ENCODE peak calls at places on chromosome 9, in ten cellular contexts. One of them, this sample, is unnamed.

GRCh38 chr9:95815153-95815552 is 60.3 kb upstream of the ERCC6L2 start:
- DNase-seq in IMR-90: peak; percentile 78
- DNase-seq in upper lobe of right lung: no peak
- DNase-seq in fibroblast of lung: peak; percentile 86
- DNase-seq in pancreas: no peak
- DNase-seq in kidney: no peak
- DNase-seq in upper lobe of left lung: no peak
- DNase-seq in CD8-positive, alpha-beta memory T cell: no peak
- DNase-seq in neural progenitor cell: no peak
- DNase-seq in adrenal gland: no peak
- DNase-seq in this sample: no peak

GRCh38 chr9:6590772-6591384 is 54.7 kb downstream of the GLDC start:
- DNase-seq in IMR-90: no peak
- DNase-seq in upper lobe of right lung: no peak
- DNase-seq in fibroblast of lung: no peak
- DNase-seq in pancreas: no peak
- DNase-seq in kidney: no peak
- DNase-seq in upper lobe of left lung: no peak
- DNase-seq in CD8-positive, alpha-beta memory T cell: no peak
- DNase-seq in neural progenitor cell: no peak
- DNase-seq in adrenal gland: no peak
- DNase-seq in this sample: no peak

GRCh38 chr9:91899611-91900010 is 50.4 kb downstream of the ROR2 start:
- DNase-seq in IMR-90: no peak
- DNase-seq in upper lobe of right lung: no peak
- DNase-seq in fibroblast of lung: no peak
- DNase-seq in pancreas: no peak
- DNase-seq in kidney: no peak
- DNase-seq in upper lobe of left lung: no peak
- DNase-seq in CD8-positive, alpha-beta memory T cell: no peak
- DNase-seq in neural progenitor cell: no peak
- DNase-seq in adrenal gland: no peak
- DNase-seq in this sample: no peak

GRCh38 chr9:124485936-124486335 is 21.3 kb downstream of the NR5A1 start:
- DNase-seq in IMR-90: no peak
- DNase-seq in upper lobe of right lung: no peak
- DNase-seq in fibroblast of lung: no peak
- DNase-seq in pancreas: no peak
- DNase-seq in kidney: no peak
- DNase-seq in upper lobe of left lung: no peak
- DNase-seq in CD8-positive, alpha-beta memory T cell: no peak
- DNase-seq in neural progenitor cell: no peak
- DNase-seq in adrenal gland: no peak
- DNase-seq in this sample: no peak

GRCh38 chr9:129023036-129023907 is 4.9 kb downstream of the SH3GLB2 start:
- DNase-seq in IMR-90: peak; percentile 79
- DNase-seq in upper lobe of right lung: no peak
- DNase-seq in fibroblast of lung: peak; percentile 88
- DNase-seq in pancreas: no peak
- DNase-seq in kidney: peak; percentile 76
- DNase-seq in upper lobe of left lung: no peak
- DNase-seq in CD8-positive, alpha-beta memory T cell: no peak
- DNase-seq in neural progenitor cell: peak; percentile 36
- DNase-seq in adrenal gland: peak; percentile 89
- DNase-seq in this sample: peak; percentile 55

GRCh38 chr9:115808108-115808507 is 345.5 kb upstream of the PAPPA start:
- DNase-seq in IMR-90: no peak
- DNase-seq in upper lobe of right lung: no peak
- DNase-seq in fibroblast of lung: no peak
- DNase-seq in pancreas: no peak
- DNase-seq in kidney: no peak
- DNase-seq in upper lobe of left lung: no peak
- DNase-seq in CD8-positive, alpha-beta memory T cell: no peak
- DNase-seq in neural progenitor cell: no peak
- DNase-seq in adrenal gland: no peak
- DNase-seq in this sample: no peak

GRCh38 chr9:35349287-35349990 is 140.5 kb upstream of the RUSC2 start:
- DNase-seq in IMR-90: peak; percentile 35
- DNase-seq in upper lobe of right lung: no peak
- DNase-seq in fibroblast of lung: no peak
- DNase-seq in pancreas: peak; percentile 39
- DNase-seq in kidney: no peak
- DNase-seq in upper lobe of left lung: no peak
- DNase-seq in CD8-positive, alpha-beta memory T cell: no peak
- DNase-seq in neural progenitor cell: no peak
- DNase-seq in adrenal gland: no peak
- DNase-seq in this sample: no peak

GRCh38 chr9:107472581-107473335 is 16.8 kb downstream of the KLF4 start:
- DNase-seq in IMR-90: no peak
- DNase-seq in upper lobe of right lung: no peak
- DNase-seq in fibroblast of lung: no peak
- DNase-seq in pancreas: no peak
- DNase-seq in kidney: no peak
- DNase-seq in upper lobe of left lung: no peak
- DNase-seq in CD8-positive, alpha-beta memory T cell: no peak
- DNase-seq in neural progenitor cell: peak; percentile 88
- DNase-seq in adrenal gland: no peak
- DNase-seq in this sample: no peak

GRCh38 chr9:125990186-125990792 is 243.1 kb downstream of the PBX3 start:
- DNase-seq in IMR-90: no peak
- DNase-seq in upper lobe of right lung: peak; percentile 55
- DNase-seq in fibroblast of lung: no peak
- DNase-seq in pancreas: no peak
- DNase-seq in kidney: peak; percentile 64
- DNase-seq in upper lobe of left lung: no peak
- DNase-seq in CD8-positive, alpha-beta memory T cell: no peak
- DNase-seq in neural progenitor cell: no peak
- DNase-seq in adrenal gland: no peak
- DNase-seq in this sample: peak; percentile 36

GRCh38 chr9:119963798-119964372 is 594.6 kb upstream of the BRINP1 start:
- DNase-seq in IMR-90: peak; percentile 89
- DNase-seq in upper lobe of right lung: no peak
- DNase-seq in fibroblast of lung: peak; percentile 65
- DNase-seq in pancreas: no peak
- DNase-seq in kidney: peak; percentile 74
- DNase-seq in upper lobe of left lung: peak; percentile 11
- DNase-seq in CD8-positive, alpha-beta memory T cell: no peak
- DNase-seq in neural progenitor cell: peak; percentile 93
- DNase-seq in adrenal gland: peak; percentile 4
- DNase-seq in this sample: peak; percentile 94

GRCh38 chr9:136940526-136941230 is 3.9 kb downstream of the FBXW5 start:
- DNase-seq in IMR-90: no peak
- DNase-seq in upper lobe of right lung: no peak
- DNase-seq in fibroblast of lung: no peak
- DNase-seq in pancreas: no peak
- DNase-seq in kidney: peak; percentile 72
- DNase-seq in upper lobe of left lung: peak; percentile 80
- DNase-seq in CD8-positive, alpha-beta memory T cell: no peak
- DNase-seq in neural progenitor cell: no peak
- DNase-seq in adrenal gland: no peak
- DNase-seq in this sample: no peak

GRCh38 chr9:127783111-127783621 is 2.7 kb upstream of the CDK9 start:
- DNase-seq in IMR-90: no peak
- DNase-seq in upper lobe of right lung: peak; percentile 83
- DNase-seq in fibroblast of lung: no peak
- DNase-seq in pancreas: peak; percentile 64
- DNase-seq in kidney: peak; percentile 87
- DNase-seq in upper lobe of left lung: peak; percentile 73
- DNase-seq in CD8-positive, alpha-beta memory T cell: peak; percentile 70
- DNase-seq in neural progenitor cell: peak; percentile 40
- DNase-seq in adrenal gland: peak; percentile 37
- DNase-seq in this sample: no peak

GRCh38 chr9:72773570-72773969 is 179.3 kb downstream of the ALDH1A1 start:
- DNase-seq in IMR-90: no peak
- DNase-seq in upper lobe of right lung: no peak
- DNase-seq in fibroblast of lung: no peak
- DNase-seq in pancreas: no peak
- DNase-seq in kidney: no peak
- DNase-seq in upper lobe of left lung: no peak
- DNase-seq in CD8-positive, alpha-beta memory T cell: no peak
- DNase-seq in neural progenitor cell: no peak
- DNase-seq in adrenal gland: no peak
- DNase-seq in this sample: no peak

GRCh38 chr9:72772641-72773040 is 180.2 kb downstream of the ALDH1A1 start:
- DNase-seq in IMR-90: peak; percentile 7
- DNase-seq in upper lobe of right lung: no peak
- DNase-seq in fibroblast of lung: peak; percentile 26
- DNase-seq in pancreas: no peak
- DNase-seq in kidney: no peak
- DNase-seq in upper lobe of left lung: no peak
- DNase-seq in CD8-positive, alpha-beta memory T cell: no peak
- DNase-seq in neural progenitor cell: no peak
- DNase-seq in adrenal gland: no peak
- DNase-seq in this sample: no peak

DNA sequence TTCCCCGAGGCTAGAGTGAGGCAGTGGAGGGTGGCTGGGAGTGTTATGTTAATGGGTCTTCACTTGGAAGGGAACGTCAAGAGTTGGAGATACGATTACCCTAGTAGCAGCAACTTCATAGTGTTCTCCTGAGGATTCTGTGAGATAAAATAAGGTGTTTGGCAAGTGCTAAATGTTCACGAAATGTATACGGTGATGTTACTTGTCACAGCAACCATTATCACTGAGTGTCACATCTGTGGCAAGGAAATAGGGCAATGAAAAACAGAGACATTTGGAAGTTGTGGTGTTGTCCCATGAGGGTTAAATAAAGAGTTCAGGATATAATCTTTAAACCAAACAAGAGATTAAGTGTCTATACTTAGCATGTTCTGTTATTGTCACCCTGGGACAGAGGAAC is 183.3 kb downstream of the ALDH1A1 start:
- DNase-seq in IMR-90: no peak
- DNase-seq in upper lobe of right lung: no peak
- DNase-seq in fibroblast of lung: no peak
- DNase-seq in pancreas: no peak
- DNase-seq in kidney: no peak
- DNase-seq in upper lobe of left lung: no peak
- DNase-seq in CD8-positive, alpha-beta memory T cell: no peak
- DNase-seq in neural progenitor cell: no peak
- DNase-seq in adrenal gland: no peak
- DNase-seq in this sample: no peak
- H3K27ac ChIP-seq in IMR-90: no peak overlapping the region
- H3K27ac ChIP-seq in upper lobe of right lung: no peak overlapping the region
- H3K27ac ChIP-seq in fibroblast of lung: no peak overlapping the region
- H3K27ac ChIP-seq in pancreas: no peak overlapping the region
- H3K27ac ChIP-seq in kidney: no peak overlapping the region
- H3K27ac ChIP-seq in upper lobe of left lung: no peak overlapping the region
- H3K27ac ChIP-seq in CD8-positive, alpha-beta memory T cell: no peak overlapping the region
- H3K27ac ChIP-seq in neural progenitor cell: no peak overlapping the region
- H3K27ac ChIP-seq in adrenal gland: no peak overlapping the region
- H3K27ac ChIP-seq in this sample: no peak overlapping the region

DNA sequence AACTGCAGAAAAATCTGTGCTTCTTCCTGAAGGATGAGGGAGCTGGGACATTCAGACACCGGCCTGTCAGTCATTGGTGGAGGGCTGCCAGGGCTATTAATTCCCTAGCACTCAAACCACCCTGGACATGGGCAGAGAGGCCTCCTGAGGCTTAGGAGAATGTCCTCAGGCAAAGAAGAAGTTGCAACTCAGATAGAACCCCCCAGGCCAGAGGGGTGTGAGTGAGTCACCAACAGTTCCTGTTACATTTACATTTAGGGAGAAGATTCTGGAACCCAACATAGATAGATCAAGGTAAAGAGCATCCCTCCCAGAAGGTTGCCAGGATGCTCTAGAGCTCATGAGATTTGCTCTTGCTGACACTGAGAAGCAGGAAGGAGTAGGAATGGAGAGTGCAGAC is 29.2 kb upstream of the SYK start:
- DNase-seq in IMR-90: no peak
- DNase-seq in upper lobe of right lung: no peak
- DNase-seq in fibroblast of lung: no peak
- DNase-seq in pancreas: no peak
- DNase-seq in kidney: no peak
- DNase-seq in upper lobe of left lung: no peak
- DNase-seq in CD8-positive, alpha-beta memory T cell: no peak
- DNase-seq in neural progenitor cell: no peak
- DNase-seq in adrenal gland: no peak
- DNase-seq in this sample: no peak
- H3K4me1 ChIP-seq in IMR-90: no peaks in the 10 kb centered on the region
- H3K4me1 ChIP-seq in upper lobe of right lung: no peaks in the 10 kb centered on the region
- H3K4me1 ChIP-seq in fibroblast of lung: no peaks in the 10 kb centered on the region
- H3K4me1 ChIP-seq in pancreas: no peaks in the 10 kb centered on the region
- H3K4me1 ChIP-seq in kidney: no peaks in the 10 kb centered on the region
- H3K4me1 ChIP-seq in upper lobe of left lung: no peaks in the 10 kb centered on the region
- H3K4me1 ChIP-seq in CD8-positive, alpha-beta memory T cell: no peaks in the 10 kb centered on the region
- H3K4me1 ChIP-seq in neural progenitor cell: no peaks in the 10 kb centered on the region
- H3K4me1 ChIP-seq in adrenal gland: no peaks in the 10 kb centered on the region
- H3K4me1 ChIP-seq in this sample: no peaks in the 10 kb centered on the region

GRCh38 chr9:110078626-110079025 is 129.3 kb downstream of the C9orf152 start:
- DNase-seq in IMR-90: no peak
- DNase-seq in upper lobe of right lung: no peak
- DNase-seq in fibroblast of lung: no peak
- DNase-seq in pancreas: no peak
- DNase-seq in kidney: no peak
- DNase-seq in upper lobe of left lung: no peak
- DNase-seq in CD8-positive, alpha-beta memory T cell: no peak
- DNase-seq in neural progenitor cell: no peak
- DNase-seq in adrenal gland: no peak
- DNase-seq in this sample: no peak
- H3K27ac ChIP-seq in IMR-90: peak overlapping the region; percentile 12
- H3K27ac ChIP-seq in upper lobe of right lung: no peak overlapping the region
- H3K27ac ChIP-seq in fibroblast of lung: peak overlapping the region; percentile 28
- H3K27ac ChIP-seq in pancreas: no peak overlapping the region
- H3K27ac ChIP-seq in kidney: peak overlapping the region; percentile 16
- H3K27ac ChIP-seq in upper lobe of left lung: no peak overlapping the region
- H3K27ac ChIP-seq in CD8-positive, alpha-beta memory T cell: no peak overlapping the region
- H3K27ac ChIP-seq in neural progenitor cell: no peak overlapping the region
- H3K27ac ChIP-seq in adrenal gland: no peak overlapping the region
- H3K27ac ChIP-seq in this sample: no peak overlapping the region

GRCh38 chr9:131733601-131734061 is 6.2 kb downstream of the RAPGEF1 start:
- DNase-seq in IMR-90: peak; percentile 96
- DNase-seq in upper lobe of right lung: no peak
- DNase-seq in fibroblast of lung: peak; percentile 94
- DNase-seq in pancreas: peak; percentile 59
- DNase-seq in kidney: peak; percentile 77
- DNase-seq in upper lobe of left lung: peak; percentile 87
- DNase-seq in CD8-positive, alpha-beta memory T cell: peak; percentile 33
- DNase-seq in neural progenitor cell: no peak
- DNase-seq in adrenal gland: peak; percentile 78
- DNase-seq in this sample: peak; percentile 54

GRCh38 chr9:131732636-131733340 is 7.1 kb downstream of the RAPGEF1 start:
- DNase-seq in IMR-90: no peak
- DNase-seq in upper lobe of right lung: no peak
- DNase-seq in fibroblast of lung: no peak
- DNase-seq in pancreas: no peak
- DNase-seq in kidney: peak; percentile 52
- DNase-seq in upper lobe of left lung: no peak
- DNase-seq in CD8-positive, alpha-beta memory T cell: peak; percentile 11
- DNase-seq in neural progenitor cell: no peak
- DNase-seq in adrenal gland: peak; percentile 42
- DNase-seq in this sample: peak; percentile 42

GRCh38 chr9:131732061-131732526 is 7.8 kb downstream of the RAPGEF1 start:
- DNase-seq in IMR-90: peak; percentile 78
- DNase-seq in upper lobe of right lung: no peak
- DNase-seq in fibroblast of lung: peak; percentile 79
- DNase-seq in pancreas: no peak
- DNase-seq in kidney: peak; percentile 48
- DNase-seq in upper lobe of left lung: no peak
- DNase-seq in CD8-positive, alpha-beta memory T cell: no peak
- DNase-seq in neural progenitor cell: no peak
- DNase-seq in adrenal gland: peak; percentile 29
- DNase-seq in this sample: no peak

GRCh38 chr9:131728961-131729360 is 10.9 kb downstream of the RAPGEF1 start:
- DNase-seq in IMR-90: no peak
- DNase-seq in upper lobe of right lung: no peak
- DNase-seq in fibroblast of lung: no peak
- DNase-seq in pancreas: no peak
- DNase-seq in kidney: no peak
- DNase-seq in upper lobe of left lung: no peak
- DNase-seq in CD8-positive, alpha-beta memory T cell: peak; percentile 49
- DNase-seq in neural progenitor cell: no peak
- DNase-seq in adrenal gland: no peak
- DNase-seq in this sample: no peak

GRCh38 chr9:131731237-131731995 is 8.5 kb downstream of the RAPGEF1 start:
- DNase-seq in IMR-90: peak; percentile 58
- DNase-seq in upper lobe of right lung: no peak
- DNase-seq in fibroblast of lung: no peak
- DNase-seq in pancreas: no peak
- DNase-seq in kidney: peak; percentile 23
- DNase-seq in upper lobe of left lung: no peak
- DNase-seq in CD8-positive, alpha-beta memory T cell: peak; percentile 20
- DNase-seq in neural progenitor cell: no peak
- DNase-seq in adrenal gland: no peak
- DNase-seq in this sample: no peak
- H3K4me1 ChIP-seq in IMR-90: peaks cover 43% of the 10 kb centered on the region
- H3K4me1 ChIP-seq in upper lobe of right lung: peaks cover 92% of the 10 kb centered on the region
- H3K4me1 ChIP-seq in fibroblast of lung: peaks cover 53% of the 10 kb centered on the region
- H3K4me1 ChIP-seq in pancreas: peaks cover 30% of the 10 kb centered on the region
- H3K4me1 ChIP-seq in kidney: peaks cover 58% of the 10 kb centered on the region
- H3K4me1 ChIP-seq in upper lobe of left lung: peaks cover 98% of the 10 kb centered on the region
- H3K4me1 ChIP-seq in CD8-positive, alpha-beta memory T cell: peaks cover 97% of the 10 kb centered on the region
- H3K4me1 ChIP-seq in neural progenitor cell: peaks cover 12% of the 10 kb centered on the region
- H3K4me1 ChIP-seq in adrenal gland: peaks cover 79% of the 10 kb centered on the region
- H3K4me1 ChIP-seq in this sample: peaks cover 4% of the 10 kb centered on the region

This sample was measured in endodermal cell.